ENCODE peak calls at places on chromosome 3, in seven cellular contexts. One of them, this sample, is unnamed.

GRCh38 chr3:142614059-142614626 is 17.9 kb downstream of the PLS1 start:
- DNase-seq in HCT116: no peak
- DNase-seq in adipocyte: no peak
- DNase-seq in vagina: no peak
- DNase-seq in neuronal stem cell: no peak
- DNase-seq in tibial artery: no peak
- DNase-seq in adrenal gland: no peak
- DNase-seq in this sample: no peak

GRCh38 chr3:43260412-43260811 is 25.9 kb upstream of the SNRK start:
- DNase-seq in HCT116: no peak
- DNase-seq in adipocyte: no peak
- DNase-seq in vagina: no peak
- DNase-seq in neuronal stem cell: no peak
- DNase-seq in tibial artery: no peak
- DNase-seq in adrenal gland: no peak
- DNase-seq in this sample: no peak

GRCh38 chr3:141371882-141372281 is 3.6 kb downstream of the ZBTB38 start:
- DNase-seq in HCT116: no peak
- DNase-seq in adipocyte: no peak
- DNase-seq in vagina: no peak
- DNase-seq in neuronal stem cell: no peak
- DNase-seq in tibial artery: no peak
- DNase-seq in adrenal gland: no peak
- DNase-seq in this sample: no peak

GRCh38 chr3:78979083-78979482 is 788.7 kb downstream of the ROBO1 start:
- DNase-seq in HCT116: no peak
- DNase-seq in adipocyte: no peak
- DNase-seq in vagina: no peak
- DNase-seq in neuronal stem cell: peak; percentile 77
- DNase-seq in tibial artery: no peak
- DNase-seq in adrenal gland: no peak
- DNase-seq in this sample: no peak

GRCh38 chr3:130515755-130516154 is 1.2 kb upstream of the COL6A6 start:
- DNase-seq in HCT116: no peak
- DNase-seq in adipocyte: no peak
- DNase-seq in vagina: no peak
- DNase-seq in neuronal stem cell: no peak
- DNase-seq in tibial artery: no peak
- DNase-seq in adrenal gland: no peak
- DNase-seq in this sample: no peak

GRCh38 chr3:5188419-5189405 is 1.2 kb downstream of the EDEM1 start:
- DNase-seq in HCT116: no peak
- DNase-seq in adipocyte: peak; percentile 48
- DNase-seq in vagina: no peak
- DNase-seq in neuronal stem cell: peak; percentile 15
- DNase-seq in tibial artery: no peak
- DNase-seq in adrenal gland: peak; percentile 40
- DNase-seq in this sample: no peak

GRCh38 chr3:119639494-119640350 is 20.7 kb downstream of the POPDC2 start:
- DNase-seq in HCT116: no peak
- DNase-seq in adipocyte: no peak
- DNase-seq in vagina: no peak
- DNase-seq in neuronal stem cell: no peak
- DNase-seq in tibial artery: no peak
- DNase-seq in adrenal gland: no peak
- DNase-seq in this sample: no peak

GRCh38 chr3:38453914-38454178 is 156 bp downstream of the ACVR2B start:
- DNase-seq in HCT116: no peak
- DNase-seq in adipocyte: no peak
- DNase-seq in vagina: no peak
- DNase-seq in neuronal stem cell: no peak
- DNase-seq in tibial artery: no peak
- DNase-seq in adrenal gland: no peak
- DNase-seq in this sample: no peak

GRCh38 chr3:118488751-118489150 is 545.9 kb downstream of the IGSF11 start:
- DNase-seq in HCT116: no peak
- DNase-seq in adipocyte: no peak
- DNase-seq in vagina: no peak
- DNase-seq in neuronal stem cell: no peak
- DNase-seq in tibial artery: no peak
- DNase-seq in adrenal gland: no peak
- DNase-seq in this sample: no peak

GRCh38 chr3:37171144-37171543 is 3.2 kb downstream of the LRRFIP2 start:
- DNase-seq in HCT116: no peak
- DNase-seq in adipocyte: no peak
- DNase-seq in vagina: no peak
- DNase-seq in neuronal stem cell: no peak
- DNase-seq in tibial artery: peak; percentile 35
- DNase-seq in adrenal gland: no peak
- DNase-seq in this sample: peak; percentile 44

GRCh38 chr3:194379231-194379630 is 9.7 kb upstream of the LRRC15 start:
- DNase-seq in HCT116: no peak
- DNase-seq in adipocyte: no peak
- DNase-seq in vagina: no peak
- DNase-seq in neuronal stem cell: no peak
- DNase-seq in tibial artery: no peak
- DNase-seq in adrenal gland: no peak
- DNase-seq in this sample: no peak

GRCh38 chr3:3847994-3848970 is 49.1 kb downstream of the LRRN1 start:
- DNase-seq in HCT116: no peak
- DNase-seq in adipocyte: no peak
- DNase-seq in vagina: no peak
- DNase-seq in neuronal stem cell: no peak
- DNase-seq in tibial artery: no peak
- DNase-seq in adrenal gland: no peak
- DNase-seq in this sample: no peak

GRCh38 chr3:16302082-16302631 is 37.1 kb downstream of the OXNAD1 start:
- DNase-seq in HCT116: no peak
- DNase-seq in adipocyte: no peak
- DNase-seq in vagina: no peak
- DNase-seq in neuronal stem cell: no peak
- DNase-seq in tibial artery: no peak
- DNase-seq in adrenal gland: no peak
- DNase-seq in this sample: no peak

GRCh38 chr3:171646357-171647133 is 163.7 kb downstream of the PLD1 start:
- DNase-seq in HCT116: peak; percentile 36
- DNase-seq in adipocyte: peak; percentile 88
- DNase-seq in vagina: no peak
- DNase-seq in neuronal stem cell: peak; percentile 9
- DNase-seq in tibial artery: no peak
- DNase-seq in adrenal gland: no peak
- DNase-seq in this sample: no peak

GRCh38 chr3:115227046-115227445 is 80.0 kb upstream of the ZBTB20 start:
- DNase-seq in HCT116: no peak
- DNase-seq in adipocyte: no peak
- DNase-seq in vagina: no peak
- DNase-seq in neuronal stem cell: no peak
- DNase-seq in tibial artery: no peak
- DNase-seq in adrenal gland: no peak
- DNase-seq in this sample: no peak

GRCh38 chr3:13282986-13283876 is 136.9 kb downstream of the NUP210 start:
- DNase-seq in HCT116: peak; percentile 18
- DNase-seq in adipocyte: peak; percentile 20
- DNase-seq in vagina: no peak
- DNase-seq in neuronal stem cell: no peak
- DNase-seq in tibial artery: no peak
- DNase-seq in adrenal gland: no peak
- DNase-seq in this sample: no peak
- H3K4me3 ChIP-seq in HCT116: peak overlapping the region; percentile 40
- H3K4me3 ChIP-seq in adipocyte: peak overlapping the region; percentile 43
- H3K4me3 ChIP-seq in vagina: peak overlapping the region; percentile 51
- H3K4me3 ChIP-seq in neuronal stem cell: peak overlapping the region; percentile 82
- H3K4me3 ChIP-seq in tibial artery: peak overlapping the region; percentile 40
- H3K4me3 ChIP-seq in adrenal gland: no peak overlapping the region
- H3K4me3 ChIP-seq in this sample: peak overlapping the region; percentile 71

GRCh38 chr3:22091329-22091728 is 340.3 kb upstream of the ZNF385D start:
- DNase-seq in HCT116: no peak
- DNase-seq in adipocyte: no peak
- DNase-seq in vagina: no peak
- DNase-seq in neuronal stem cell: no peak
- DNase-seq in tibial artery: no peak
- DNase-seq in adrenal gland: no peak
- DNase-seq in this sample: no peak

DNA sequence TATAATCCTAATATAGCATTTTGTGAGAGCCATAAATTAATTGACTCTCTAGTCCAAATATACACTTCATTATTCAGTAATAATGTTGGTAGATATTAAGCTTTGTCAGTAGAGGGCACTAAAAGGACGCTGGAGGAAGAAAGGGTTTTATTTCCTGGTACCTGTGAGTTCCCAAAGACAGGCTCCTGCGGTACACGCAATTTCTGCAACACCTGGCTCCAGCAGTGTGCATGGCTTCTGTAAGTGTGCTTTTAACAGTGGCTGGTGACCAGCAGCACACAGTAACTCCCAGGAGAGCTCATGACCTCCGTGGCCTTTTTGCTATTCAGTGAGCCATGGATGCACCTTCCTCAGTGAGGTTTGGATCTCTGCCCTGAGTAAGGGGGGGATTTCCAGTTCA is 338.3 kb upstream of the ZNF385D start:
- DNase-seq in HCT116: no peak
- DNase-seq in adipocyte: peak; percentile 13
- DNase-seq in vagina: no peak
- DNase-seq in neuronal stem cell: peak; percentile 12
- DNase-seq in tibial artery: no peak
- DNase-seq in adrenal gland: no peak
- DNase-seq in this sample: no peak
- H3K9me3 ChIP-seq in HCT116: no peaks in the 10 kb centered on the region
- H3K9me3 ChIP-seq in adipocyte: no peaks in the 10 kb centered on the region
- H3K9me3 ChIP-seq in vagina: no peaks in the 10 kb centered on the region
- H3K9me3 ChIP-seq in neuronal stem cell: no peaks in the 10 kb centered on the region
- H3K9me3 ChIP-seq in tibial artery: no peaks in the 10 kb centered on the region
- H3K9me3 ChIP-seq in adrenal gland: no peaks in the 10 kb centered on the region
- H3K9me3 ChIP-seq in this sample: no peaks in the 10 kb centered on the region

DNA sequence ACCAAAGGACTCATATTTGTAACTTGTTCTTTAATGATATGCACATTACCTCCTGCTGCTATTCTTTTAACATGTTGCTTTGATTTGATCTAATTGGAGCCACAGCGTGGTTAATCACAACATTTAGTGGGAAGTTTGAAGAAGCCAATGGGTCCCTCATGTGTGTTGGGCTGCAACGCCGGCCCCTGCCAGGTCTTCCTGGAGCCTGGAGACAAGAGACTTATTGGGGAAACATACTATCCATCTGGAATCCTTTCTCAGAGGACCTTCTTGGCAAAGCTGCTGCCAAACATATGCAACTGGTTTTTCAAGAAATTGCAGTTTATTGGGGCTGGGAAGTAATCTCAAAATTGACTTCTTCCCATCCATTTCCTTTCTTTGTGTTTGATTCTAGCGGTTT is 396.3 kb upstream of the PROK2 start:
- DNase-seq in HCT116: no peak
- DNase-seq in adipocyte: no peak
- DNase-seq in vagina: no peak
- DNase-seq in neuronal stem cell: no peak
- DNase-seq in tibial artery: no peak
- DNase-seq in adrenal gland: no peak
- DNase-seq in this sample: no peak
- H3K4me1 ChIP-seq in HCT116: no peaks in the 10 kb centered on the region
- H3K4me1 ChIP-seq in adipocyte: peaks cover 18% of the 10 kb centered on the region
- H3K4me1 ChIP-seq in vagina: peaks cover 18% of the 10 kb centered on the region
- H3K4me1 ChIP-seq in neuronal stem cell: peaks cover 2% of the 10 kb centered on the region
- H3K4me1 ChIP-seq in tibial artery: peaks cover 20% of the 10 kb centered on the region
- H3K4me1 ChIP-seq in adrenal gland: peaks cover 6% of the 10 kb centered on the region
- H3K4me1 ChIP-seq in this sample: peaks cover 16% of the 10 kb centered on the region

DNA sequence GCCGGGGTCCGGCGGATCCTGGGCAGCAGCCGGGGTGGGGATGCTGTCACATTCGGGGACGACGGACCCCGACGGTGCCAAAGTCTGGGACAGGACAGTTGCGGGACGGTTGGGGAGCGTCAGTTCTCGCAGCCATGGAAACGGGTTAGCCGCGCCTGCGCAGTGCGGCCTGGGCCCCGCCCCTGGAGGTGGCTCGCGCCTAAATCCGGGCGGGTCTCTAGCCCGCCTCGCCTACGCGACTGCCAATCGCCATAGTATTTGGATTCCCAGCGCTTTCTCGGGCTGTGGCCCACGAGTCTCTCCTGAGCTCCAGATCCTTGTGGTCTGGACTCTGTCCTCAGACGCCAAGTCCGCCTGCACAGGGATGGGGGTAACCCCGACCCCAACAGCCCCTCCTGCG is at the start of gene ZMYND10:
- DNase-seq in HCT116: no peak
- DNase-seq in adipocyte: peak; percentile 67
- DNase-seq in vagina: no peak
- DNase-seq in neuronal stem cell: peak; percentile 68
- DNase-seq in tibial artery: no peak
- DNase-seq in adrenal gland: peak; percentile 66
- DNase-seq in this sample: peak; percentile 78
- H3K4me3 ChIP-seq in HCT116: peak within 1 kb of the TSS; percentile 28
- H3K4me3 ChIP-seq in adipocyte: peak within 1 kb of the TSS; percentile 76
- H3K4me3 ChIP-seq in vagina: peak within 1 kb of the TSS; percentile 32
- H3K4me3 ChIP-seq in neuronal stem cell: peak within 1 kb of the TSS; percentile 73
- H3K4me3 ChIP-seq in tibial artery: peak within 1 kb of the TSS; percentile 31
- H3K4me3 ChIP-seq in adrenal gland: no peak within 1 kb of the TSS
- H3K4me3 ChIP-seq in this sample: peak within 1 kb of the TSS; percentile 60

GRCh38 chr3:26087751-26088150 is 297.9 kb downstream of the OXSM start:
- DNase-seq in HCT116: no peak
- DNase-seq in adipocyte: no peak
- DNase-seq in vagina: no peak
- DNase-seq in neuronal stem cell: no peak
- DNase-seq in tibial artery: no peak
- DNase-seq in adrenal gland: no peak
- DNase-seq in this sample: no peak

GRCh38 chr3:26089249-26089648 is 299.4 kb downstream of the OXSM start:
- DNase-seq in HCT116: no peak
- DNase-seq in adipocyte: no peak
- DNase-seq in vagina: no peak
- DNase-seq in neuronal stem cell: no peak
- DNase-seq in tibial artery: no peak
- DNase-seq in adrenal gland: no peak
- DNase-seq in this sample: no peak

GRCh38 chr3:26090589-26090988 is 300.7 kb downstream of the OXSM start:
- DNase-seq in HCT116: no peak
- DNase-seq in adipocyte: no peak
- DNase-seq in vagina: no peak
- DNase-seq in neuronal stem cell: no peak
- DNase-seq in tibial artery: no peak
- DNase-seq in adrenal gland: no peak
- DNase-seq in this sample: no peak

DNA sequence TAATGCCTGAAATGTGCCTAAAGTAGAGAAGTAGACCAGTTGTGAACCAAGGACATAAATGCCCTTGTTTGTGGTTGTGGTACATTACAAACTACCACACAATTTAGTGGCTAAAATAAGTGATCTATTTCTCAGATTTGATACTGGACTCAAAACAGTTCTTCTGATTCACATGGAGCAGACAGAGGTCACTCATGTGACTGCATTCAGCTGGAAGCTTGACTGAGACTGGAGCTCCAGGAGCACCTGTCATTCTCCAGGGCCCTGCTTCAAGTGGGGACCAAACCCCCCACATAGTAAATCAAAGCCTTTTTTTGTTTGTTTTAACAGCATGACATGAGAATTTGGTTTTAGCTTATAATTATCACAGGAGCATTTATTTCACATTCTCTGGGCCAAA is 301.2 kb downstream of the OXSM start:
- DNase-seq in HCT116: no peak
- DNase-seq in adipocyte: no peak
- DNase-seq in vagina: no peak
- DNase-seq in neuronal stem cell: no peak
- DNase-seq in tibial artery: no peak
- DNase-seq in adrenal gland: no peak
- DNase-seq in this sample: no peak
- H3K9me3 ChIP-seq in HCT116: peaks cover 3% of the 10 kb centered on the region
- H3K9me3 ChIP-seq in adipocyte: peaks cover 16% of the 10 kb centered on the region
- H3K9me3 ChIP-seq in vagina: no peaks in the 10 kb centered on the region
- H3K9me3 ChIP-seq in neuronal stem cell: no peaks in the 10 kb centered on the region
- H3K9me3 ChIP-seq in tibial artery: no peaks in the 10 kb centered on the region
- H3K9me3 ChIP-seq in adrenal gland: no peaks in the 10 kb centered on the region
- H3K9me3 ChIP-seq in this sample: peaks cover 48% of the 10 kb centered on the region

GRCh38 chr3:181442066-181442465 is 269.7 kb upstream of the SOX2 start:
- DNase-seq in HCT116: no peak
- DNase-seq in adipocyte: no peak
- DNase-seq in vagina: no peak
- DNase-seq in neuronal stem cell: no peak
- DNase-seq in tibial artery: no peak
- DNase-seq in adrenal gland: no peak
- DNase-seq in this sample: no peak
- H3K4me1 ChIP-seq in HCT116: no peaks in the 10 kb centered on the region
- H3K4me1 ChIP-seq in adipocyte: no peaks in the 10 kb centered on the region
- H3K4me1 ChIP-seq in vagina: no peaks in the 10 kb centered on the region
- H3K4me1 ChIP-seq in neuronal stem cell: no peaks in the 10 kb centered on the region
- H3K4me1 ChIP-seq in tibial artery: no peaks in the 10 kb centered on the region
- H3K4me1 ChIP-seq in adrenal gland: no peaks in the 10 kb centered on the region
- H3K4me1 ChIP-seq in this sample: no peaks in the 10 kb centered on the region

This sample was measured in left ventricle myocardium inferior.